ENCODE peak calls at places on chromosomes 6 and 20, in six cellular contexts. C, Z, M, Q, K and V are unnamed samples.
A peak's percentile ranks its signal among the peaks of the same experiment; 100 is the strongest.

GRCh38 chr6:144153260-144153659 is 2.9 kb downstream of the STX11 start:
- DNase-seq in C (no peak), Z (no peak), M (no peak), Q (no peak), K (no peak), V (no peak)

GRCh38 chr20:53657732-53658131 is 64.1 kb upstream of the ZNF217 start:
- DNase-seq in C (no peak), Z (no peak), M (no peak), Q (no peak), K (no peak), V (no peak)

GRCh38 chr6:44263357-44264100 is 1.8 kb downstream of the NFKBIE start:
- DNase-seq in C (no peak), Z (no peak), M (peak; percentile 32), Q (peak; percentile 43), K (no peak), V (peak; percentile 16)

GRCh38 chr6:20773822-20774221 is 239.6 kb downstream of the CDKAL1 start:
- DNase-seq in C (no peak), Z (no peak), M (no peak), Q (no peak), K (no peak), V (no peak)

GRCh38 chr6:168851460-168852103 is 402.1 kb downstream of the THBS2 start:
- DNase-seq in C (no peak), Z (no peak), M (no peak), Q (peak; percentile 21), K (no peak), V (no peak)

GRCh38 chr6:77467038-77467437 is 3.7 kb upstream of the HTR1B start:
- DNase-seq in C (peak; percentile 45), Z (no peak), M (no peak), Q (peak; percentile 55), K (no peak), V (no peak)

GRCh38 chr20:23205656-23206055 is 119.5 kb upstream of the CD93 start:
- DNase-seq in C (no peak), Z (peak; percentile 40), M (no peak), Q (peak; percentile 67), K (peak; percentile 87), V (no peak)

GRCh38 chr6:113432729-113433505 is 424.2 kb upstream of the MARCKS start:
- DNase-seq in C (no peak), Z (no peak), M (peak; percentile 94), Q (no peak), K (no peak), V (no peak)

GRCh38 chr6:41492261-41492891 is 53.8 kb upstream of the FOXP4 start:
- DNase-seq in C (no peak), Z (no peak), M (no peak), Q (no peak), K (no peak), V (no peak)

GRCh38 chr6:132764370-132764769 is 6.7 kb upstream of the VNN2 start:
- DNase-seq in C (peak; percentile 32), Z (peak; percentile 46), M (peak; percentile 91), Q (peak; percentile 88), K (peak; percentile 47), V (peak; percentile 41)

GRCh38 chr6:7763896-7764295 is 38.0 kb downstream of the BMP6 start:
- DNase-seq in C (no peak), Z (no peak), M (no peak), Q (no peak), K (no peak), V (no peak)

GRCh38 chr20:53847843-53848185 is 222.6 kb downstream of the BCAS1 start:
- DNase-seq in C (no peak), Z (no peak), M (no peak), Q (no peak), K (no peak), V (no peak)

GRCh38 chr6:167734662-167735497 is 91.8 kb upstream of the AFDN start:
- DNase-seq in C (no peak), Z (no peak), M (no peak), Q (no peak), K (no peak), V (no peak)

GRCh38 chr6:79215233-79215824 is 19.2 kb downstream of the HMGN3 start:
- DNase-seq in C (no peak), Z (no peak), M (no peak), Q (peak; percentile 58), K (no peak), V (peak; percentile 50)

GRCh38 chr20:18628330-18628941 is 40.6 kb downstream of the DTD1 start:
- DNase-seq in C (no peak), Z (no peak), M (no peak), Q (no peak), K (no peak), V (no peak)

GRCh38 chr6:17798477-17798876 is 91.8 kb upstream of the NUP153 start:
- DNase-seq in C (no peak), Z (no peak), M (no peak), Q (no peak), K (no peak), V (no peak)

GRCh38 chr6:3830806-3831205 is 18.4 kb upstream of the FAM50B start:
- DNase-seq in C (no peak), Z (no peak), M (no peak), Q (no peak), K (no peak), V (no peak)

GRCh38 chr6:101961357-101961756 is 567.8 kb downstream of the GRIK2 start:
- DNase-seq in C (no peak), Z (no peak), M (no peak), Q (no peak), K (no peak), V (no peak)
- TF ChIP-seq CTCF in C (no peak), Z (no peak), M (no peak), Q (no peak), K (no peak), V (no peak)

GRCh38 chr20:44600301-44600700 is 17.9 kb downstream of the PKIG start:
- DNase-seq in C (no peak), Z (no peak), M (no peak), Q (no peak), K (no peak), V (no peak)

GRCh38 chr20:44599715-44600114 is 17.3 kb downstream of the PKIG start:
- DNase-seq in C (no peak), Z (no peak), M (no peak), Q (no peak), K (no peak), V (no peak)

GRCh38 chr20:44603327-44603726 is 20.9 kb downstream of the PKIG start:
- DNase-seq in C (no peak), Z (no peak), M (no peak), Q (no peak), K (no peak), V (no peak)

GRCh38 chr20:44600758-44601562 is 18.6 kb downstream of the PKIG start:
- DNase-seq in C (no peak), Z (no peak), M (no peak), Q (no peak), K (peak; percentile 86), V (no peak)

GRCh38 chr20:44601801-44602204 is 19.4 kb downstream of the PKIG start:
- DNase-seq in C (no peak), Z (peak; percentile 78), M (no peak), Q (peak; percentile 85), K (peak; percentile 77), V (no peak)
- H3K27me3 ChIP-seq in C (no peaks in the 10 kb centered on the region), Z (no peaks in the 10 kb centered on the region), M (no peaks in the 10 kb centered on the region), Q (no peaks in the 10 kb centered on the region), K (no peaks in the 10 kb centered on the region), V (no peaks in the 10 kb centered on the region)

DNA sequence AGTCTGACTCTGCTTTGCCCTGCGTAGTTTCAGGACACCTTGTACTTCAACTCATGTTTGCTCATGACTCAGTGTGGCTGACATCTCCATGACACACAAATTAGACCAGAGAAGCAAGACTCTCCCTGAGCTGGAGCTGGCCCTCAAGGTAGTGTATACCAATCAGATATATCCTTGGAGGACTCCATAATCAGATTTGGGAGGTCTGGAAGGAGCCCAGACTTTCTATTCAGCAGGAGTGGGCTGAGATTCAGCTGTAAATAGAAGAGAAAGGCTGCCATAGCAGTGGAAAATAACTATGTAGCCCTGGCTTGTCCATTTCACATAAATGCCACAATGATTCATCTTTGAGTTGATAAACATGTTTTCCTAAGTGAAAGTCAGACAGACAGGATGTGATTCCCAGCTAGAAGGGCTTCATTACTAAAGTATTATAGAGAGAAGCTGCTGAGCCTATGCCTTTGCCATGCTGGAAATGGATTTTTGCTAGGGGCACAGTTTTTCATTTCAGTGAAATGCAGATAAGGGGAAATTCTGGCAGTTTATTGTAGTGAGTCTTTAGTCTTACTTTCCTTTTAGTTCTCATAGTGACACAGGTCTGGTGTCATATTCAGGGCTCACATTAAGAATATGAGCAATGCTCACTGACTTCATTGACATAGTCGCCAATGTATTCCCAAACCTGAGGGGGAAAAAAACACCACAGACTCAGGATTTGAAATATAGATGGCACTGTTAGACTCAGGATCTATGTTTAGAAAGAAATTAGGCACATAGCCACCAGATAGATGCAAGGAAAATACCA is 95.3 kb downstream of the CLVS2 start:
- DNase-seq in C (peak; percentile 44), Z (peak; percentile 16), M (peak; percentile 88), Q (peak; percentile 58), K (no peak), V (peak; percentile 76)
- H3K4me3 ChIP-seq in C (peak overlapping the region; percentile 11), Z (no peak overlapping the region), M (peak overlapping the region; percentile 22), Q (no peak overlapping the region), K (no peak overlapping the region), V (no peak overlapping the region)

GRCh38 chr20:49674383-49675352 is 39.0 kb downstream of the B4GALT5 start:
- DNase-seq in C (peak; percentile 46), Z (no peak), M (peak; percentile 91), Q (peak; percentile 57), K (no peak), V (no peak)
- TF ChIP-seq CTCF in C (no peak), Z (no peak), M (no peak), Q (peak; percentile 4), K (no peak), V (no peak)

DNA sequence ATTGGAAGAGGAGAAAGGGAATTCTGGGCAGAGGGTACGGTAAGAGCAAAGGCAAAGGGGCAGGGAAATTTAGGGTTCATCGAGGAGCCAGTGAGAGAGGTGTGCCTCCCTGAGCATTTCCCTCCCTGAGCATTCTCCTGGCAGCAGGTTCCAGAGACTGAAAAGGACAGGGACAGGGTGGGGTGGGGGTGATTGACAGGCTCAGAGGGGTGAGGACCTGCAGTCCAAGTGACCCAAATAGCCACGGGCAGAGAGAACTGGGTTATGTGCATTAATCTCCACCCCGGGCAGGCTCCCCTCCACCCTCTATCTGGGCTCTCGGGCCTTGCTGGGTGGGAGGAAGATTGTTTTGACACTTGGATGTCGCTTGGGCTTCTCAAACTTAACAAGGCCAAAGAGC is 69.5 kb downstream of the KCNB1 start:
- DNase-seq in C (no peak), Z (no peak), M (no peak), Q (no peak), K (no peak), V (no peak)
- H3K27me3 ChIP-seq in C (peaks cover 21% of the 10 kb centered on the region), Z (no peaks in the 10 kb centered on the region), M (peaks cover 71% of the 10 kb centered on the region), Q (no peaks in the 10 kb centered on the region), K (no peaks in the 10 kb centered on the region), V (peaks cover 20% of the 10 kb centered on the region)

GRCh38 chr6:127902933-127903332 is 2.1 kb upstream of the THEMIS start:
- DNase-seq in C (no peak), Z (no peak), M (no peak), Q (no peak), K (no peak), V (no peak)
- H3K4me3 ChIP-seq in C (no peak overlapping the region), Z (no peak overlapping the region), M (no peak overlapping the region), Q (no peak overlapping the region), K (no peak overlapping the region), V (no peak overlapping the region)